ENCODE peak calls at places on chromosomes 5 and 9, in five cellular contexts. One of them, this sample, is unnamed.

GRCh38 chr9:122819791-122820489 is 8.4 kb downstream of the PDCL start:
- DNase-seq in uterus: no peak
- DNase-seq in HCT116: no peak
- DNase-seq in GM12864: no peak
- DNase-seq in Calu3: no peak
- DNase-seq in this sample: no peak

GRCh38 chr9:69750085-69750484 is 9.7 kb downstream of the PTAR1 start:
- DNase-seq in uterus: no peak
- DNase-seq in HCT116: no peak
- DNase-seq in GM12864: no peak
- DNase-seq in Calu3: no peak
- DNase-seq in this sample: no peak

GRCh38 chr9:70085241-70085640 is 41.6 kb downstream of the MAMDC2 start:
- DNase-seq in uterus: no peak
- DNase-seq in HCT116: no peak
- DNase-seq in GM12864: no peak
- DNase-seq in Calu3: no peak
- DNase-seq in this sample: peak; percentile 46

GRCh38 chr5:98938459-98938858 is 9.7 kb upstream of the CHD1 start:
- DNase-seq in uterus: no peak
- DNase-seq in HCT116: no peak
- DNase-seq in GM12864: no peak
- DNase-seq in Calu3: no peak
- DNase-seq in this sample: no peak

GRCh38 chr9:1051286-1052118 is 1.3 kb downstream of the DMRT2 start:
- DNase-seq in uterus: no peak
- DNase-seq in HCT116: no peak
- DNase-seq in GM12864: no peak
- DNase-seq in Calu3: no peak
- DNase-seq in this sample: peak; percentile 76

GRCh38 chr5:59887274-59887673 is 6.3 kb downstream of the PDE4D start:
- DNase-seq in uterus: no peak
- DNase-seq in HCT116: no peak
- DNase-seq in GM12864: no peak
- DNase-seq in Calu3: no peak
- DNase-seq in this sample: no peak

GRCh38 chr5:146622391-146622790 is 106.4 kb upstream of the GPR151 start:
- DNase-seq in uterus: no peak
- DNase-seq in HCT116: no peak
- DNase-seq in GM12864: no peak
- DNase-seq in Calu3: no peak
- DNase-seq in this sample: no peak

GRCh38 chr5:132486318-132487094 is 4.1 kb downstream of the IRF1 start:
- DNase-seq in uterus: peak; percentile 11
- DNase-seq in HCT116: no peak
- DNase-seq in GM12864: no peak
- DNase-seq in Calu3: no peak
- DNase-seq in this sample: no peak

GRCh38 chr5:55191165-55191564 is 18.2 kb upstream of the CDC20B start:
- DNase-seq in uterus: no peak
- DNase-seq in HCT116: no peak
- DNase-seq in GM12864: no peak
- DNase-seq in Calu3: no peak
- DNase-seq in this sample: no peak

GRCh38 chr5:90803891-90804290 is 245.3 kb downstream of the ADGRV1 start:
- DNase-seq in uterus: no peak
- DNase-seq in HCT116: no peak
- DNase-seq in GM12864: no peak
- DNase-seq in Calu3: no peak
- DNase-seq in this sample: no peak

GRCh38 chr5:127595484-127596368 is 53.2 kb upstream of the CTXN3 start:
- DNase-seq in uterus: no peak
- DNase-seq in HCT116: no peak
- DNase-seq in GM12864: no peak
- DNase-seq in Calu3: no peak
- DNase-seq in this sample: no peak

GRCh38 chr9:68980341-68980914 is 33.5 kb downstream of the PRKACG start:
- DNase-seq in uterus: no peak
- DNase-seq in HCT116: no peak
- DNase-seq in GM12864: no peak
- DNase-seq in Calu3: no peak
- DNase-seq in this sample: no peak

GRCh38 chr5:54457094-54457531 is 1.6 kb downstream of the HSPB3 start:
- DNase-seq in uterus: no peak
- DNase-seq in HCT116: no peak
- DNase-seq in GM12864: no peak
- DNase-seq in Calu3: peak; percentile 7
- DNase-seq in this sample: no peak

GRCh38 chr5:28397502-28397941 is 1359.1 kb upstream of the CDH9 start:
- DNase-seq in uterus: no peak
- DNase-seq in HCT116: no peak
- DNase-seq in GM12864: no peak
- DNase-seq in Calu3: no peak
- DNase-seq in this sample: no peak

GRCh38 chr5:157744055-157745011 is 821 bp downstream of the LSM11 start:
- DNase-seq in uterus: peak; percentile 33
- DNase-seq in HCT116: no peak
- DNase-seq in GM12864: no peak
- DNase-seq in Calu3: no peak
- DNase-seq in this sample: no peak

GRCh38 chr9:94937214-94937903 is 210.9 kb downstream of the AOPEP start:
- DNase-seq in uterus: no peak
- DNase-seq in HCT116: no peak
- DNase-seq in GM12864: no peak
- DNase-seq in Calu3: no peak
- DNase-seq in this sample: no peak

GRCh38 chr9:79446540-79447307 is 125.0 kb upstream of the TLE4 start:
- DNase-seq in uterus: no peak
- DNase-seq in HCT116: no peak
- DNase-seq in GM12864: no peak
- DNase-seq in Calu3: no peak
- DNase-seq in this sample: no peak

GRCh38 chr9:96129698-96130097 is 172.3 kb downstream of the HSD17B3 start:
- DNase-seq in uterus: no peak
- DNase-seq in HCT116: no peak
- DNase-seq in GM12864: no peak
- DNase-seq in Calu3: no peak
- DNase-seq in this sample: no peak

GRCh38 chr5:109649371-109649770 is 40.4 kb upstream of the MAN2A1 start:
- DNase-seq in uterus: no peak
- DNase-seq in HCT116: no peak
- DNase-seq in GM12864: no peak
- DNase-seq in Calu3: no peak
- DNase-seq in this sample: peak; percentile 9

GRCh38 chr5:143063175-143063970 is 293.2 kb downstream of the ARHGAP26 start:
- DNase-seq in uterus: peak; percentile 61
- DNase-seq in HCT116: no peak
- DNase-seq in GM12864: no peak
- DNase-seq in Calu3: no peak
- DNase-seq in this sample: no peak

GRCh38 chr5:122056913-122057312 is 21.1 kb downstream of the LOX start:
- DNase-seq in uterus: no peak
- DNase-seq in HCT116: no peak
- DNase-seq in GM12864: no peak
- DNase-seq in Calu3: no peak
- DNase-seq in this sample: no peak

GRCh38 chr9:116134981-116135380 is 18.6 kb upstream of the PAPPA start:
- DNase-seq in uterus: no peak
- DNase-seq in HCT116: no peak
- DNase-seq in GM12864: no peak
- DNase-seq in Calu3: no peak
- DNase-seq in this sample: no peak

GRCh38 chr5:149777382-149777781 is 47.3 kb downstream of the PPARGC1B start:
- DNase-seq in uterus: peak; percentile 43
- DNase-seq in HCT116: no peak
- DNase-seq in GM12864: no peak
- DNase-seq in Calu3: no peak
- DNase-seq in this sample: peak; percentile 41

GRCh38 chr5:120361941-120362340 is 102.2 kb upstream of the PRR16 start:
- DNase-seq in uterus: no peak
- DNase-seq in HCT116: no peak
- DNase-seq in GM12864: no peak
- DNase-seq in Calu3: no peak
- DNase-seq in this sample: no peak

GRCh38 chr9:33024126-33024965 is 727 bp upstream of the DNAJA1 start:
- DNase-seq in uterus: peak; percentile 28
- DNase-seq in HCT116: peak; percentile 12
- DNase-seq in GM12864: no peak
- DNase-seq in Calu3: no peak
- DNase-seq in this sample: peak; percentile 8

GRCh38 chr5:170642776-170643436 is 139.1 kb downstream of the KCNIP1 start:
- DNase-seq in uterus: no peak
- DNase-seq in HCT116: no peak
- DNase-seq in GM12864: no peak
- DNase-seq in Calu3: no peak
- DNase-seq in this sample: no peak

GRCh38 chr5:3225201-3225960 is 370.3 kb upstream of the IRX1 start:
- DNase-seq in uterus: no peak
- DNase-seq in HCT116: no peak
- DNase-seq in GM12864: no peak
- DNase-seq in Calu3: no peak
- DNase-seq in this sample: no peak

GRCh38 chr9:75239176-75239575 is 150.9 kb downstream of the OSTF1 start:
- DNase-seq in uterus: no peak
- DNase-seq in HCT116: no peak
- DNase-seq in GM12864: no peak
- DNase-seq in Calu3: no peak
- DNase-seq in this sample: no peak

GRCh38 chr5:74185599-74185998 is 454.9 kb downstream of the ENC1 start:
- DNase-seq in uterus: no peak
- DNase-seq in HCT116: no peak
- DNase-seq in GM12864: no peak
- DNase-seq in Calu3: no peak
- DNase-seq in this sample: no peak

GRCh38 chr9:129283290-129283691 is 105.2 kb upstream of the IER5L start:
- DNase-seq in uterus: no peak
- DNase-seq in HCT116: no peak
- DNase-seq in GM12864: no peak
- DNase-seq in Calu3: no peak
- DNase-seq in this sample: no peak

GRCh38 chr5:5370375-5370774 is 52.1 kb upstream of the ICE1 start:
- DNase-seq in uterus: peak; percentile 26
- DNase-seq in HCT116: no peak
- DNase-seq in GM12864: no peak
- DNase-seq in Calu3: no peak
- DNase-seq in this sample: no peak

GRCh38 chr5:150694638-150695037 is 6.2 kb downstream of the RBM22 start:
- DNase-seq in uterus: no peak
- DNase-seq in HCT116: no peak
- DNase-seq in GM12864: no peak
- DNase-seq in Calu3: no peak
- DNase-seq in this sample: no peak

GRCh38 chr5:76427481-76428140 is 24.5 kb downstream of the IQGAP2 start:
- DNase-seq in uterus: no peak
- DNase-seq in HCT116: no peak
- DNase-seq in GM12864: no peak
- DNase-seq in Calu3: no peak
- DNase-seq in this sample: no peak

GRCh38 chr5:69213513-69214215 is 21.0 kb upstream of the CDK7 start:
- DNase-seq in uterus: no peak
- DNase-seq in HCT116: no peak
- DNase-seq in GM12864: no peak
- DNase-seq in Calu3: no peak
- DNase-seq in this sample: no peak

GRCh38 chr5:27353540-27353939 is 315.2 kb upstream of the CDH9 start:
- DNase-seq in uterus: no peak
- DNase-seq in HCT116: no peak
- DNase-seq in GM12864: no peak
- DNase-seq in Calu3: no peak
- DNase-seq in this sample: no peak

GRCh38 chr5:75675779-75676178 is 41.5 kb downstream of the POC5 start:
- DNase-seq in uterus: no peak
- DNase-seq in HCT116: no peak
- DNase-seq in GM12864: no peak
- DNase-seq in Calu3: no peak
- DNase-seq in this sample: no peak

DNA sequence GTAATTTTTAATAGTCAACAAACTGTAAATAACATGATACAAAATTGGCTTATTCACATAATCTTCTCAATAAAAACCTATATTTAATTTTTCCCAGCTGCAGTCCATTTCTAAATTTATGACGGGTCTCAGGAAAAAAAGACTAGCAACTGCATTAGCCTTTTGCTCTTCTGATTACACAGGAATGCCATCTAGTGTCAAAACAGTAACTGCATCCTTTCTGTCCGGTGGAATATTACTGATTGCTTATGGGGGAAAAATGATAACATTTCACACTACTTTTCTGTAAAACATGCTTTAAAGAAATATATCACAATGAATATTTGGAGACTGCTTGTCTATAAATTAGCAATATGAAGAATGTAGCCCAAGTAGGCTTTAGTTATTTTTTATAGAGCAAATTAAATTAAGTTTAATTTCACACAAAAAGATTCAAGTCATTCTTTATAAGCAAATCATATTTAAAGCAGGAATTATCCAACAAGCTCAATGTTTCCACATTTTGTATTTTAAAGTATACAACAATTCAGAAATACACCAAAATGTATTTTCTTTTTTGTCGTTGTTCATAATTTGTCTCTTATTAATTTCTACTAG is 534.7 kb downstream of the CDH10 start:
- DNase-seq in uterus: no peak
- DNase-seq in HCT116: no peak
- DNase-seq in GM12864: no peak
- DNase-seq in Calu3: no peak
- DNase-seq in this sample: no peak
- TF ChIP-seq CTCF in uterus: no peak
- TF ChIP-seq CTCF in HCT116: peak; percentile 2
- TF ChIP-seq CTCF in GM12864: no peak
- TF ChIP-seq CTCF in Calu3: no peak
- TF ChIP-seq CTCF in this sample: peak; percentile 44

GRCh38 chr9:20552874-20553624 is 69.2 kb downstream of the MLLT3 start:
- DNase-seq in uterus: no peak
- DNase-seq in HCT116: no peak
- DNase-seq in GM12864: no peak
- DNase-seq in Calu3: no peak
- DNase-seq in this sample: no peak
- TF ChIP-seq CTCF in uterus: no peak
- TF ChIP-seq CTCF in HCT116: peak; percentile 7
- TF ChIP-seq CTCF in GM12864: no peak
- TF ChIP-seq CTCF in Calu3: no peak
- TF ChIP-seq CTCF in this sample: no peak

GRCh38 chr9:137448569-137448962 is 7.4 kb upstream of the ENTPD8 start:
- DNase-seq in uterus: no peak
- DNase-seq in HCT116: no peak
- DNase-seq in GM12864: no peak
- DNase-seq in Calu3: no peak
- DNase-seq in this sample: peak; percentile 1
- TF ChIP-seq CTCF in uterus: no peak
- TF ChIP-seq CTCF in HCT116: no peak
- TF ChIP-seq CTCF in GM12864: no peak
- TF ChIP-seq CTCF in Calu3: no peak
- TF ChIP-seq CTCF in this sample: no peak

DNA sequence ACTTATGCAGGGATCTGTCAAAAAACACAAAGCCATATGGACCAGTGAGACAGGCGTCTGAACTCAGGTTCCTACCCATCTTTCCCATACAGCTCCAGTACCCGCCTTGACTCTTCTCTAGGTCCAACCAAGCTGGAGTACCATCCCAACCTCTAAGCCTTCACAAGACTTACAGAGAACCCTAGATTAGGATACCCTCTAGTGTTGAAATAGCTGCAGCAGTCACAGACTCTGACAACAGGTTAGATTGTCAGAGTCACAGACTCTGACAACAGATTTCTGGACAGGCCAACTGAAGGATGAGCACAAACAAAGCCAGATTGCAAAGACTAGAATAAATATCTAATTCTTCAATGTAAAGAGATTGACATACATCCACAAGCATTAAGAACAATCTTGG is 266.1 kb downstream of the GRIA1 start:
- DNase-seq in uterus: no peak
- DNase-seq in HCT116: no peak
- DNase-seq in GM12864: no peak
- DNase-seq in Calu3: no peak
- DNase-seq in this sample: no peak
- TF ChIP-seq CTCF in uterus: no peak
- TF ChIP-seq CTCF in HCT116: peak; percentile 4
- TF ChIP-seq CTCF in GM12864: no peak
- TF ChIP-seq CTCF in Calu3: no peak
- TF ChIP-seq CTCF in this sample: no peak